ENCODE peak calls at places on chromosomes 13 and 19, in four cellular contexts. One of them, this sample, is unnamed.

GRCh38 chr13:78228211-78228610 is 309.6 kb upstream of the EDNRB start:
- DNase-seq in transverse colon: no peak
- DNase-seq in stomach: no peak
- DNase-seq in suprapubic skin: no peak
- DNase-seq in this sample: no peak

GRCh38 chr19:10226376-10227214 is 4.5 kb downstream of the S1PR2 start:
- DNase-seq in suprapubic skin: peak
- DNase-seq in transverse colon: peak
- DNase-seq in stomach: peak
- DNase-seq in this sample: peak

GRCh38 chr19:48997972-48998371 is 4.3 kb downstream of the RUVBL2 start:
- DNase-seq in suprapubic skin: no peak
- DNase-seq in stomach: peak
- DNase-seq in transverse colon: peak
- DNase-seq in this sample: peak

GRCh38 chr19:53086949-53087348 is 16.3 kb downstream of the ZNF160 start:
- DNase-seq in transverse colon: no peak
- DNase-seq in stomach: no peak
- DNase-seq in suprapubic skin: no peak
- DNase-seq in this sample: peak

GRCh38 chr19:49869484-49870308 is 2.3 kb upstream of the PNKP start:
- DNase-seq in transverse colon: peak
- DNase-seq in suprapubic skin: peak
- DNase-seq in stomach: peak
- DNase-seq in this sample: peak

GRCh38 chr19:45166723-45167252 is 6.0 kb upstream of the NKPD1 start:
- DNase-seq in stomach: no peak
- DNase-seq in transverse colon: no peak
- DNase-seq in suprapubic skin: no peak
- DNase-seq in this sample: no peak

GRCh38 chr13:110336681-110337080 is 29.6 kb downstream of the COL4A2 start:
- DNase-seq in stomach: no peak
- DNase-seq in suprapubic skin: no peak
- DNase-seq in transverse colon: no peak
- DNase-seq in this sample: no peak

GRCh38 chr19:17618919-17619318 is 63.5 kb downstream of the COLGALT1 start:
- DNase-seq in transverse colon: no peak
- DNase-seq in suprapubic skin: no peak
- DNase-seq in stomach: no peak
- DNase-seq in this sample: no peak

GRCh38 chr13:41960195-41960699 is 662 bp downstream of the VWA8 start:
- DNase-seq in stomach: no peak
- DNase-seq in suprapubic skin: no peak
- DNase-seq in transverse colon: peak
- DNase-seq in this sample: no peak

GRCh38 chr19:45115809-45116615 is 23.0 kb downstream of the PPP1R37 start:
- DNase-seq in stomach: no peak
- DNase-seq in suprapubic skin: no peak
- DNase-seq in transverse colon: no peak
- DNase-seq in this sample: no peak

GRCh38 chr13:107266657-107267056 is 698.7 kb upstream of the ARGLU1 start:
- DNase-seq in suprapubic skin: no peak
- DNase-seq in stomach: no peak
- DNase-seq in transverse colon: no peak
- DNase-seq in this sample: no peak

DNA sequence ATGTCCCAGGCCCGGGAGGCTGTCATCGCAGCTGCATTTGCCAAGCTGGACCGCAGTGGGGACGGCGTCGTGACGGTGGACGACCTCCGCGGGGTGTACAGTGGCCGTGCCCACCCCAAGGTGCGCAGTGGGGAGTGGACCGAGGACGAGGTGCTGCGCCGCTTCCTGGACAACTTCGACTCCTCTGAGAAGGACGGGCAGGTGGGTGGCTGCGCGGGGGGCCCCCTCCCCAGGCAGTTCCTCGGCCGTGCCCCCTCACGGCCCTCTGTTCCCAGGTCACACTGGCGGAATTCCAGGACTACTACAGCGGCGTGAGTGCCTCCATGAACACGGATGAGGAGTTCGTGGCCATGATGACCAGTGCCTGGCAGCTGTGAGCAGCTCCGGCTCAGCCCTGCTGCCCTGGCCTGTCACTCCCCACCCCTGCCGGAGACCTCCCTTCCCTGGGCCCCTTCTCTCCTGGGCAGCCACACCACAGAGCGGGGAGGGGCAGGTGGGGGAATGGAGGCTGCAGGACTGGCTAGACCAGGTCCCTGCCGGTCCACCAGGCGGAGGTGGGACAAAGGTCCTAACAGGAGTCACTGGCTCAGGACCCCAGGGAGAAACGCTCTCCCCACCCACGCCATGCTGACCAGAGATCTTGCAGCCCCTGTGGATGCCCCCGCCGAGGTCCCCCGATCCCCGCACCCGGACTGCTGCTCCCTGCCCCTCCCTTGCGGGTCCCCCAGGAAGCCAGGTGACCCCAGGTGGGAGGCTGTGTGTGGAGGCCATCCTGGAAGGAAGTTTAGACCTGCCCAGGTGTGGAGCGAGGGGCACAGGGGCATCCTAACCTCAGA is 1.1 kb downstream of the CAPS start:
- DNase-seq in stomach: peak
- DNase-seq in suprapubic skin: no peak
- DNase-seq in transverse colon: peak
- DNase-seq in this sample: peak
- TF ChIP-seq EP300 in stomach: no peak
- TF ChIP-seq EP300 in suprapubic skin: no peak
- TF ChIP-seq EP300 in transverse colon: no peak
- TF ChIP-seq EP300 in this sample: no peak

GRCh38 chr13:99132295-99132835 is 68.3 kb upstream of the UBAC2 start:
- DNase-seq in suprapubic skin: no peak
- DNase-seq in stomach: no peak
- DNase-seq in transverse colon: no peak
- DNase-seq in this sample: no peak
- TF ChIP-seq POLR2AphosphoS5 in suprapubic skin: no peak
- TF ChIP-seq POLR2AphosphoS5 in stomach: no peak
- TF ChIP-seq POLR2AphosphoS5 in transverse colon: no peak
- TF ChIP-seq POLR2AphosphoS5 in this sample: no peak

GRCh38 chr13:79988573-79988972 is 352.4 kb downstream of the SPRY2 start:
- DNase-seq in transverse colon: peak
- DNase-seq in suprapubic skin: no peak
- DNase-seq in stomach: peak
- DNase-seq in this sample: no peak

GRCh38 chr13:79992111-79992510 is 348.8 kb downstream of the SPRY2 start:
- DNase-seq in suprapubic skin: no peak
- DNase-seq in stomach: no peak
- DNase-seq in transverse colon: no peak
- DNase-seq in this sample: no peak

GRCh38 chr13:79989251-79989661 is 351.7 kb downstream of the SPRY2 start:
- DNase-seq in suprapubic skin: no peak
- DNase-seq in stomach: no peak
- DNase-seq in transverse colon: peak
- DNase-seq in this sample: no peak

GRCh38 chr13:79987761-79988160 is 353.2 kb downstream of the SPRY2 start:
- DNase-seq in suprapubic skin: no peak
- DNase-seq in transverse colon: no peak
- DNase-seq in stomach: no peak
- DNase-seq in this sample: no peak

DNA sequence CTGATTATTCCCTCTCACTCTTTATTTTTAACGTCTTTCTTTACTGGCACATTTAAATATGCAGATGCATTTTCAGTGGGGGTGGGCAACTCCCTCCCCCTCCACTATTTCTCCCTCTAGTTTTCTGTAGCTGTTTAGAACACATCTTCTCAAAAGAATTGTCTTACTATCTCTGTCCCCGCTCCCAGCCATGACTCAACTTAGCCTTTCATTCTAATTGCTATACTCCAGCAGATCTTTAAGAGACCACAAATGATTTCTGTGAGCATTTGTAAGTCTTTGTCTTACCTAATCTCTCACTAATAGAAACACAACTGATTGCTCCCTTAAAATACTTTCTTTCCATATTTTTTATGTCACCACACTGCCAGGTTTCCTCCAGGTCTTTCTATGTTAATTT is 350.9 kb downstream of the SPRY2 start:
- DNase-seq in suprapubic skin: no peak
- DNase-seq in stomach: no peak
- DNase-seq in transverse colon: no peak
- DNase-seq in this sample: no peak
- TF ChIP-seq POLR2A in suprapubic skin: no peak
- TF ChIP-seq POLR2A in stomach: no peak
- TF ChIP-seq POLR2A in transverse colon: no peak
- TF ChIP-seq POLR2A in this sample: no peak

GRCh38 chr13:86810385-86810784 is 860.8 kb upstream of the SLITRK5 start:
- DNase-seq in transverse colon: no peak
- DNase-seq in suprapubic skin: no peak
- DNase-seq in stomach: no peak
- DNase-seq in this sample: no peak

GRCh38 chr13:86813198-86813597 is 858.0 kb upstream of the SLITRK5 start:
- DNase-seq in suprapubic skin: no peak
- DNase-seq in transverse colon: no peak
- DNase-seq in stomach: no peak
- DNase-seq in this sample: no peak
- TF ChIP-seq EP300 in suprapubic skin: no peak
- TF ChIP-seq EP300 in transverse colon: no peak
- TF ChIP-seq EP300 in stomach: no peak
- TF ChIP-seq EP300 in this sample: no peak

GRCh38 chr19:1084024-1084868 is 10.9 kb downstream of the POLR2E start:
- DNase-seq in suprapubic skin: no peak
- DNase-seq in stomach: no peak
- DNase-seq in transverse colon: no peak
- DNase-seq in this sample: no peak
- TF ChIP-seq POLR2AphosphoS5 in suprapubic skin: no peak
- TF ChIP-seq POLR2AphosphoS5 in stomach: no peak
- TF ChIP-seq POLR2AphosphoS5 in transverse colon: no peak
- TF ChIP-seq POLR2AphosphoS5 in this sample: no peak

GRCh38 chr19:8307965-8308866 is at the start of gene CD320:
- DNase-seq in transverse colon: peak
- DNase-seq in suprapubic skin: peak
- DNase-seq in stomach: peak
- DNase-seq in this sample: peak
- TF ChIP-seq POLR2A in transverse colon: peak
- TF ChIP-seq POLR2A in suprapubic skin: no peak
- TF ChIP-seq POLR2A in stomach: no peak
- TF ChIP-seq POLR2A in this sample: no peak

DNA sequence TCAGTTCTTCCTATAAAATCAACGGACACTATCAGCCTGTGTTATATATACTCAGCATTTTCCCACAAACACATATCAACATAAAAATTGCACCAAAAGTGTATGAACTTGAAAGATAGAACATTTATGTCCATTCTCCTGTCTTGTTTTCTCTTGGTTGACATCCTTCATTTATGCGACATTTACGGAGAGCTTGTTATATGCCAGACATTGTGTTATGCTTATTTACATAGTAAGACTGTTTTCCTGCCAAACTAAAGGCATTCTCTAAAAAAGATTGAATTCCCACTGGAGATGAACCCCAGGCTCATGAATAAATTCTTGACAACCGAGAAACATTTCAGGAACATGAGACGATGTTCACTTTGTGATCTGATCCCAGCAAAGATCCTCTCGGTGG is 131.0 kb downstream of the RAP2A start:
- DNase-seq in suprapubic skin: no peak
- DNase-seq in stomach: no peak
- DNase-seq in transverse colon: no peak
- DNase-seq in this sample: no peak
- TF ChIP-seq EP300 in suprapubic skin: no peak
- TF ChIP-seq EP300 in stomach: no peak
- TF ChIP-seq EP300 in transverse colon: no peak
- TF ChIP-seq EP300 in this sample: no peak

DNA sequence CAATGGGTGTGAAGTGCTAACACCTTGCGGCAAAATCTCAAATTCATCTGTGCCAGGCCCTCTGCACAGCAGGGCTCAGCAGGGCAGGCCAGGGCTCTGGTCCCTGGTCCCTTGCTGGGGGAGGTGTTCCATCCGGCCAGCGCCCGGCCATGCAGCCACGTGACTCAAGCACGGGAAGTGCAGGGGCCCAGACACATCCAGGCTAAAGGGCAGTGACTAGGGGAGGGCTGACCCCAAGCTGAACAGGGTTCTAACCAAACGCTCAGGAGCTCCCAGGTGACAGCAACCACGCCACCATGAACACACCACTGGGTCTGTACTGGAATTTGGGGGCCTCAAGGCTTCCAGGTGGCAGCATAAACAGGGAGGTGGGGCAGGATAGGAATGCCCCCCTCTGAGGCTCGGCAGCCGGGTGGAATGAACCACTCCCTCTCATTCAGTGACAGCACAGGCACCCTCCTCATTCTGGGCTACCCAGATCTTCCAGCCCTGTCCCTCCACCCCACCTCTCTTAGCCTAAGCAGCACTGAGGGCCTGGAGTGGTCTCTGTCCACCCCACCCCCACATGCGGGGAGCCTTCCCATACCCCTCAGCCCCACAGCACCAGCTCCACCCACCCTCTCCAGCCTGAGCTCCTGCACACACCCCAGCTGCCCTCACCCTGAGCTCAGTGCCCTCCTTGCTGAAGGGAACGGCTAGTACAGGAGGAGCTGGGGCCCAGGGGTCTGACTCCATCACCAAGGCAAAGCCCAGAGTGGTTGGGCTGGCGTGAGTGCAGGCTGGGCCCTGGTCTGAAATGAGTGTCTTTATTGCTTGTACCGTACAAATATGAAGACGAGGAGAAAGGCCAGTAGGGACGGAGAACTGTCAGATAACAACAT is 5.3 kb upstream of the CCNP start:
- DNase-seq in suprapubic skin: no peak
- DNase-seq in stomach: no peak
- DNase-seq in transverse colon: no peak
- DNase-seq in this sample: no peak
- TF ChIP-seq POLR2AphosphoS5 in suprapubic skin: no peak
- TF ChIP-seq POLR2AphosphoS5 in stomach: no peak
- TF ChIP-seq POLR2AphosphoS5 in transverse colon: no peak
- TF ChIP-seq POLR2AphosphoS5 in this sample: no peak

DNA sequence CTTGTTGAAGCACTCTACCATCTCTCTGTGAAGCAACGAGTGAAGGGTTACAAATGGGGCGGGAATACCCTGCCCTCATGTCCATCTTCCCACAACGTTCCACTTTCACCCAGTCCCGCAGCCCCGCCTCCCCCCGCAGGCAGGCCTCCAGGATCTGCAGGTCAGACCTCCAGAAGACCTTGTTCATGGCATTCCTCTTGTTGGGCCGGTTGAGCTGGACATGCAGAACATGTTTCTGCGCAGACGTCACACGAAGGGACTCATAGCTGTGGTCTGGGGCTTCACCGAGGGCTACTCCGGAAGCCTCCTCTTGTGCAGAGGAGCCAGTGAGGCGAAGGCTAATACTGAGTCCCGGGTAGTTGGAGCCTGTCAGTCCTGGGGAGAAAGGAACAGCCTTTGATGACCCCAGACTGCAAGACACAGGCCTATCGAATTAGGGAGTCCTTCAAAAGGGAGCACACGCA is 420 bp downstream of the ECH1 start:
- DNase-seq in transverse colon: peak
- DNase-seq in suprapubic skin: peak
- DNase-seq in stomach: peak
- DNase-seq in this sample: peak
- TF ChIP-seq POLR2A in transverse colon: no peak
- TF ChIP-seq POLR2A in suprapubic skin: no peak
- TF ChIP-seq POLR2A in stomach: no peak
- TF ChIP-seq POLR2A in this sample: no peak